ENCODE peak calls at places on chromosome 2, in four cellular contexts. V, N, B and O are unnamed samples.

GRCh38 chr2:29448238-29448637 is 333.0 kb downstream of the CLIP4 start:
- DNase-seq in V (no peak), N (no peak), B (no peak), O (no peak)

GRCh38 chr2:47373747-47374146 is 29.2 kb upstream of the MSH2 start:
- DNase-seq in V (no peak), N (no peak), B (no peak), O (no peak)

GRCh38 chr2:199850718-199851498 is at the start of gene FTCDNL1:
- DNase-seq in V (peak; percentile 16), N (peak; percentile 69), B (peak; percentile 87), O (no peak)

GRCh38 chr2:113720167-113720566 is 36.3 kb downstream of the SLC35F5 start:
- DNase-seq in V (no peak), N (no peak), B (no peak), O (no peak)

GRCh38 chr2:72415256-72415655 is 267.6 kb upstream of the CYP26B1 start:
- DNase-seq in V (no peak), N (no peak), B (no peak), O (no peak)

GRCh38 chr2:55734726-55735125 is 41.1 kb upstream of the PNPT1 start:
- DNase-seq in V (no peak), N (no peak), B (no peak), O (no peak)

GRCh38 chr2:101980368-101980767 is 11.4 kb upstream of the IL1R2 start:
- DNase-seq in V (no peak), N (no peak), B (no peak), O (no peak)

GRCh38 chr2:185393091-185393490 is 345.5 kb upstream of the FSIP2 start:
- DNase-seq in V (no peak), N (no peak), B (no peak), O (no peak)

GRCh38 chr2:235378261-235378660 is 115.6 kb upstream of the AGAP1 start:
- DNase-seq in V (no peak), N (no peak), B (no peak), O (no peak)

GRCh38 chr2:9205963-9206948 is at the start of gene ASAP2:
- DNase-seq in V (peak; percentile 26), N (peak; percentile 72), B (peak; percentile 82), O (no peak)

GRCh38 chr2:54209379-54209778 is 46.6 kb downstream of the TSPYL6 start:
- DNase-seq in V (no peak), N (no peak), B (no peak), O (no peak)

GRCh38 chr2:108833219-108833618 is 46.6 kb downstream of the CCDC138 start:
- DNase-seq in V (no peak), N (no peak), B (no peak), O (no peak)

GRCh38 chr2:119681868-119682220 is 2.8 kb downstream of the TMEM177 start:
- DNase-seq in V (no peak), N (no peak), B (no peak), O (no peak)

GRCh38 chr2:65576861-65577601 is 144.6 kb upstream of the SPRED2 start:
- DNase-seq in V (no peak), N (no peak), B (no peak), O (no peak)

GRCh38 chr2:166373951-166374350 is 1.8 kb downstream of the SCN9A start:
- DNase-seq in V (no peak), N (no peak), B (no peak), O (no peak)

GRCh38 chr2:71611781-71612545 is 158.6 kb downstream of the DYSF start:
- DNase-seq in V (no peak), N (no peak), B (peak; percentile 26), O (no peak)

GRCh38 chr2:195168369-195168768 is 488.7 kb upstream of the SLC39A10 start:
- DNase-seq in V (no peak), N (no peak), B (no peak), O (no peak)

GRCh38 chr2:88281302-88282217 is 111.4 kb downstream of the THNSL2 start:
- DNase-seq in V (no peak), N (peak; percentile 12), B (no peak), O (no peak)

GRCh38 chr2:26457241-26457666 is 20.7 kb downstream of the OTOF start:
- DNase-seq in V (no peak), N (no peak), B (no peak), O (no peak)

GRCh38 chr2:178229927-178230326 is 35.6 kb downstream of the OSBPL6 start:
- DNase-seq in V (no peak), N (no peak), B (no peak), O (no peak)

GRCh38 chr2:48347712-48348111 is 182.2 kb upstream of the STON1 start:
- DNase-seq in V (no peak), N (no peak), B (no peak), O (no peak)

GRCh38 chr2:7956126-7956689 is 725.6 kb upstream of the ID2 start:
- DNase-seq in V (no peak), N (no peak), B (no peak), O (no peak)

GRCh38 chr2:222892321-222892720 is 31.5 kb downstream of the ACSL3 start:
- DNase-seq in V (no peak), N (no peak), B (no peak), O (no peak)

GRCh38 chr2:127705281-127706065 is 4.2 kb downstream of the SFT2D3 start:
- DNase-seq in V (no peak), N (no peak), B (no peak), O (no peak)

GRCh38 chr2:132909427-132909826 is 239.4 kb upstream of the LYPD1 start:
- DNase-seq in V (no peak), N (no peak), B (no peak), O (no peak)

GRCh38 chr2:39913648-39914456 is 134.8 kb upstream of the THUMPD2 start:
- DNase-seq in V (no peak), N (peak; percentile 62), B (no peak), O (no peak)

GRCh38 chr2:241123816-241124536 is 21.9 kb upstream of the MTERF4 start:
- DNase-seq in V (no peak), N (no peak), B (no peak), O (no peak)

GRCh38 chr2:226213717-226214116 is 585.9 kb downstream of the IRS1 start:
- DNase-seq in V (no peak), N (no peak), B (no peak), O (no peak)

GRCh38 chr2:8202139-8202538 is 479.7 kb upstream of the ID2 start:
- DNase-seq in V (no peak), N (no peak), B (no peak), O (no peak)

GRCh38 chr2:144162652-144163051 is 357.3 kb downstream of the ZEB2 start:
- DNase-seq in V (no peak), N (no peak), B (no peak), O (no peak)

GRCh38 chr2:62826141-62826540 is 120.6 kb downstream of the EHBP1 start:
- DNase-seq in V (no peak), N (peak; percentile 8), B (no peak), O (no peak)

GRCh38 chr2:227079726-227080125 is 84.3 kb downstream of the COL4A4 start:
- DNase-seq in V (no peak), N (no peak), B (no peak), O (no peak)

GRCh38 chr2:62266433-62267038 is 70.6 kb downstream of the B3GNT2 start:
- DNase-seq in V (no peak), N (no peak), B (no peak), O (no peak)

GRCh38 chr2:205139822-205140612 is 542.3 kb upstream of the NRP2 start:
- DNase-seq in V (no peak), N (peak; percentile 3), B (peak; percentile 39), O (no peak)
- H3K4me3 ChIP-seq in V (no peak overlapping the region), N (no peak overlapping the region), B (no peak overlapping the region), O (no peak overlapping the region)

GRCh38 chr2:239749272-239749873 is 275.8 kb downstream of the NDUFA10 start:
- DNase-seq in V (no peak), N (no peak), B (peak; percentile 54), O (no peak)
- H3K27ac ChIP-seq in V (no peak overlapping the region), N (no peak overlapping the region), B (no peak overlapping the region), O (no peak overlapping the region)

GRCh38 chr2:157303612-157304011 is 22.0 kb downstream of the ERMN start:
- DNase-seq in V (no peak), N (no peak), B (no peak), O (no peak)
- H3K27me3 ChIP-seq in V (no peaks in the 10 kb centered on the region), N (no peaks in the 10 kb centered on the region), B (no peaks in the 10 kb centered on the region), O (no peaks in the 10 kb centered on the region)

DNA sequence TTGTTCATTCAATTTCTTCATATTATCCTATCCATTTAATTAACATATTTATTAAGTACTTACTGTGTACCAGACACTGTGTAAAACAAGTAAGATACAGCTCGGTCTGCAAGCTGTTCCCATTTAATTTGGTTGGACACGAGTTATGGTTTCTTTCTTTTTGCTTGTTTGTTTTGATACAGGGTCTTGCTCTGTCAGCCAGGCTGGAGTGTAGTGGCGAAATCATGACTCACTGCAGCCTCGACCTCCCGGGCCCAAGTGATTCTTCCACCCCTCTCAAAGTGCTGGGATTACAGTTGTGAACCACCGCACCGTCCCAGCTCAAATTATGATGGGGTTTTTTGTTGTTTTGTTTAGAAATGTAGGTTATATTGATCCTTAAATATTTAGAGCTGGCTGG is 9.0 kb downstream of the CYBRD1 start:
- DNase-seq in V (no peak), N (no peak), B (no peak), O (no peak)
- H3K4me3 ChIP-seq in V (no peak overlapping the region), N (no peak overlapping the region), B (no peak overlapping the region), O (peak overlapping the region; percentile 33)

DNA sequence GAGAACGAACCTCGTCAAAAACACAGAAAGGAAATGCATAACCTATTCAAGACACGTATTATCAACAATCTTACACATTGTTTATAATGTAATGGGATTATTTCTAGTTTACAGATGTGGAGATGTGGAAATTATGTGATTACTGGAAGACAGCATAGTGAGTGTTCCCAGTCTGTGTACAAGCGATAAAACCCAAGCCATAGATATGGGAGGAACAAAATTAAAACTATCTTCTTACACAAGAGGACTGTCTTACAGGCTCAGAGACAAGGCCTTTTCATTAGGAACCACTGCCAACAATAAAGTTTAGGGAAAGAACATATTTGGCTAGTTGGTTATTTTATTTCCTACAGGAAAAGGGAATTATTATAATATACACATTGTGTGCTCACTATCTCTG is 20.3 kb downstream of the COBLL1 start:
- DNase-seq in V (no peak), N (no peak), B (no peak), O (no peak)
- H3K27ac ChIP-seq in V (peak overlapping the region; percentile 69), N (no peak overlapping the region), B (peak overlapping the region; percentile 33), O (no peak overlapping the region)

DNA sequence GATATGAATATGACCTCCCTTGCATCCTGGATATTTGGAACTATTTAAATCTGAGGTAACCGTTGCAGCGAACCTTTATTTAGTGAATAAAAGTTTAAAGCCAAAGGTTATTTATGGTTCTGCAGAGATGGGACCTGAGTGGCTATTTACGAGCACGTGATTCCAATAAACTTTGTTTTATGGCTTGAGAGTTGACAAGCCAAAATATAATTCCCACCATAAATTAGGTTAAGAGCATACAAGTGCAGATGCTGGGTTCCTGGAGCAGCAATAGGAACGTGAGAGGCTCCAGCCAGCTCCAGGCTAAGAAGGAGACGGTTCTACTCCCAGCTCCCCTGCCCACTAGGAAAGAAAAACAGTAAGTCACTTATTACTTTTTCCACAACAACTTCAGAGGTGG is 5.2 kb upstream of the HOXD4 start:
- DNase-seq in V (no peak), N (no peak), B (no peak), O (no peak)
- H3K27me3 ChIP-seq in V (no peaks in the 10 kb centered on the region), N (peaks cover 93% of the 10 kb centered on the region), B (peaks cover 10% of the 10 kb centered on the region), O (no peaks in the 10 kb centered on the region)